ENCODE peak calls at places on chromosome 5, in four cellular contexts. G is breast epithelium, S is heart left ventricle, M is prostate gland. J is an unnamed sample. For H3K27me3, the result is how much of the 10 kb centered on the place peaks cover.

GRCh38 chr5:11588803-11589202 is 315.4 kb downstream of the CTNND2 start:
- DNase-seq in G (no peak), S (no peak), M (no peak), J (no peak)

GRCh38 chr5:170508036-170508435 is 4.2 kb downstream of the KCNIP1 start:
- DNase-seq in G (no peak), S (no peak), M (no peak), J (no peak)

GRCh38 chr5:103286622-103287021 is 28.1 kb downstream of the MACIR start:
- DNase-seq in G (no peak), S (no peak), M (no peak), J (no peak)

GRCh38 chr5:65880673-65881072 is 45.7 kb upstream of the ERBIN start:
- DNase-seq in G (no peak), S (no peak), M (no peak), J (no peak)

GRCh38 chr5:137372386-137373160 is 126.6 kb downstream of the SPOCK1 start:
- DNase-seq in G (no peak), S (no peak), M (no peak), J (no peak)

GRCh38 chr5:150238646-150239045 is 48.8 kb downstream of the SLC6A7 start:
- DNase-seq in G (no peak), S (no peak), M (no peak), J (no peak)

GRCh38 chr5:133032852-133033742 is 6.7 kb upstream of the ZCCHC10 start:
- DNase-seq in G (no peak), S (no peak), M (no peak), J (no peak)

GRCh38 chr5:93571111-93571977 is 9.7 kb downstream of the NR2F1-AS1 start:
- DNase-seq in G (no peak), S (no peak), M (no peak), J (no peak)

GRCh38 chr5:20105915-20106314 is 117.9 kb upstream of the CDH18 start:
- DNase-seq in G (no peak), S (no peak), M (no peak), J (no peak)

GRCh38 chr5:74477082-74477453 is 163.5 kb downstream of the ENC1 start:
- DNase-seq in G (no peak), S (no peak), M (no peak), J (no peak)

GRCh38 chr5:109921735-109922395 is 232.1 kb downstream of the MAN2A1 start:
- DNase-seq in G (no peak), S (peak), M (no peak), J (peak)

GRCh38 chr5:81971086-81971693 is 633 bp upstream of the ATG10 start:
- DNase-seq in G (no peak), S (no peak), M (no peak), J (no peak)

GRCh38 chr5:129322968-129323367 is 137.1 kb upstream of the ADAMTS19 start:
- DNase-seq in G (no peak), S (no peak), M (no peak), J (no peak)

GRCh38 chr5:7878381-7878873 is 9.5 kb downstream of the MTRR start:
- DNase-seq in G (no peak), S (no peak), M (no peak), J (no peak)

GRCh38 chr5:122478741-122479459 is 166.9 kb downstream of the SNCAIP start:
- DNase-seq in G (no peak), S (no peak), M (peak), J (no peak)

GRCh38 chr5:113281194-113281593 is 153.6 kb downstream of the TSSK1B start:
- DNase-seq in G (no peak), S (no peak), M (no peak), J (no peak)

GRCh38 chr5:37715361-37715760 is 124.5 kb downstream of the GDNF start:
- DNase-seq in G (no peak), S (no peak), M (no peak), J (no peak)

GRCh38 chr5:51829691-51830090 is 446.4 kb downstream of the ISL1 start:
- DNase-seq in G (no peak), S (no peak), M (no peak), J (no peak)

GRCh38 chr5:14593326-14594036 is 11.9 kb downstream of the OTULINL start:
- DNase-seq in G (no peak), S (no peak), M (no peak), J (no peak)

GRCh38 chr5:151093476-151093889 is 12.6 kb upstream of the TNIP1 start:
- DNase-seq in G (no peak), S (no peak), M (no peak), J (no peak)

GRCh38 chr5:153629496-153629895 is 139.0 kb downstream of the GRIA1 start:
- DNase-seq in G (no peak), S (no peak), M (no peak), J (no peak)

GRCh38 chr5:43602818-43603534 is at the start of gene NNT:
- DNase-seq in G (peak), S (peak), M (peak), J (peak)

GRCh38 chr5:2143646-2144386 is 261.1 kb upstream of the IRX4 start:
- DNase-seq in G (no peak), S (no peak), M (no peak), J (peak)

GRCh38 chr5:17838506-17838905 is 204.2 kb downstream of the TAF11L14 start:
- DNase-seq in G (no peak), S (no peak), M (no peak), J (no peak)

GRCh38 chr5:2913306-2913705 is 161.8 kb upstream of the IRX2 start:
- DNase-seq in G (no peak), S (no peak), M (no peak), J (peak)

GRCh38 chr5:159749146-159749545 is 167.1 kb upstream of the ADRA1B start:
- DNase-seq in G (no peak), S (no peak), M (no peak), J (no peak)

GRCh38 chr5:56763711-56764466 is 51.5 kb upstream of the MAP3K1 start:
- DNase-seq in G (peak), S (no peak), M (peak), J (peak)

GRCh38 chr5:76303917-76304316 is 99.2 kb upstream of the IQGAP2 start:
- DNase-seq in G (peak), S (no peak), M (no peak), J (no peak)

GRCh38 chr5:63743096-63743798 is 219.0 kb downstream of the HTR1A start:
- DNase-seq in G (no peak), S (no peak), M (no peak), J (no peak)

GRCh38 chr5:137629646-137630045 is 106.2 kb downstream of the KLHL3 start:
- DNase-seq in G (no peak), S (no peak), M (no peak), J (no peak)

GRCh38 chr5:76690704-76691469 is 25.0 kb upstream of the F2R start:
- DNase-seq in G (no peak), S (no peak), M (peak), J (no peak)

GRCh38 chr5:96692436-96692835 is 30.3 kb downstream of the CAST start:
- DNase-seq in G (no peak), S (no peak), M (no peak), J (no peak)

GRCh38 chr5:54703091-54703490 is 185.5 kb downstream of the SNX18 start:
- DNase-seq in G (peak), S (peak), M (no peak), J (no peak)

GRCh38 chr5:100872409-100873190 is 30.5 kb downstream of the ST8SIA4 start:
- DNase-seq in G (no peak), S (no peak), M (no peak), J (no peak)

GRCh38 chr5:135134686-135135381 is 100.8 kb upstream of the PITX1 start:
- DNase-seq in G (no peak), S (no peak), M (no peak), J (no peak)

GRCh38 chr5:141876628-141877477 is 1.4 kb downstream of the PCDH1 start:
- DNase-seq in G (peak), S (no peak), M (peak), J (peak)
- TF ChIP-seq POLR2A in G (no peak), S (no peak), M (peak), J (no peak)

GRCh38 chr5:79821-80220 is 12.1 kb upstream of the PLEKHG4B start:
- DNase-seq in G (no peak), S (no peak), M (no peak), J (no peak)
- H3K27me3 ChIP-seq in G (under half), S (under half), M (under half), J (under half)

DNA sequence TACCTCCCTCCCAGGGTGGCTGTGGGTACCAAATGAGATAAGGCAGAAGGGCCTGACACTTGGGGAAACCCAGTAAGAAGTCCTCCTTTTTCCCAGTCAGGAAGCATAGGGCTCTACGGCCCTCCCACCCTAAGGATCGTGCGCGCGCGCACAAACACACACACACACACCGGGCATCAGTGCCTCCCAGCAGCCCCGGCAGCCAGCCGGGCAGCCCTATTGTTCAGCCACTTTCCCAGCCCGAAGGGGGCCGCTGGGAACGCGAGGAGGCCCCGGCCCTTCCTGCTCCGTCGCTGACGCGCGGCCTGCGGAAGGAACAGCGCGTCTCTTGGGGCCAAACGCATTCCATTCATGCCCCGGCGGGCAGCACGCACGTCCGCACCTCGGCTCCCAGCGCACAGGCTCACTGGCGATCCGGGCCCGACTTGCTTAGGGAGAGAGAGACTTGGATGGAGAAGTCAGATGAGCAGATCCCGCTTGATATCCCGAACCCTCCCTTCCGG is 22.6 kb downstream of the DUSP1 start:
- DNase-seq in G (no peak), S (peak), M (no peak), J (peak)
- TF ChIP-seq POLR2A in G (no peak), S (no peak), M (no peak), J (no peak)

DNA sequence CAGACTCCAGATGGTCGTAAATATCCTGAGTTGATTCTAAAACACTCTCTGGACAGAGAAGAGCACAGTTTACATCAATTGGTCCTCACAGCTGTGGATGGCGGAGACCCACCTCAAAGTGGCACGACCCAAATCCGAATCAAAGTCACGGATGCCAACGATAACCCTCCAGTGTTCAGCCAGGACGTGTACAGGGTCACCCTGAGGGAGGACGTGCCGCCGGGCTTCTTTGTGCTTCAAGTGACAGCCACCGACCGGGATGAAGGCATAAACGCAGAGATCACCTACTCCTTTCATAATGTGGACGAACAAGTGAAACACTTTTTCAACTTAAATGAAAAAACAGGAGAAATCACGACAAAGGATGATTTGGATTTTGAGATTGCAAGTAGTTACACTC is 891 bp downstream of the PCDHGB2 start:
- DNase-seq in G (no peak), S (no peak), M (no peak), J (no peak)
- H3K27me3 ChIP-seq in G (under half), S (under half), M (under half), J (under half)

DNA sequence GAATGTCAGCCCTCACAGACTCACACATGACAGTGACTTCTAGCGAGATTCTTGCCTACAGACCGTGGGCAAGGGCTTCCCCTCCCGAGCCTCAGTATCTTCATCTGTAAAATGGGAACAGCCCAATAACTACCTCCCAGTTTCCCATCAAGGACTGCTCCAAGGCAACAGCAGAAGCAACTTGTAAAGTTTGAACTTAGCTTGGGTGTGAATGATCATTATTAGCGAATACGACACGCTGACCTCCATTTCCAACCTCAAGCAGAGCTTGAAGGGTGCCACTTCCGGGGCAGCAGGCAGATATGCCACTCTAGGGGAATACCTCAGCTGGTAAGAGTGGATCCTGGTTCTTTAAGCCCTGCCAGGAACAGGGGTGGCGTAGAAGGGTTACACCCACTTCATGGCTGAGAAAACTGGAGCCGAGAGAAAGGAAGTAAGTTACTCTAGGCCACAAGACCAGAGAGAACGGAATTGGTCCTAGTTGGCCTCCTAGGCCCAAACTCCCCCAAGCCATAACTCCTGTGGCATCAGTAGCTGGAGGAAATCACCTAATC is 2.0 kb downstream of the RNF44 start:
- DNase-seq in G (no peak), S (peak), M (peak), J (peak)
- TF ChIP-seq POLR2A in G (no peak), S (no peak), M (peak), J (peak)

GRCh38 chr5:22846686-22847085 is 6.5 kb downstream of the CDH12 start:
- DNase-seq in G (no peak), S (no peak), M (no peak), J (no peak)
- H3K27me3 ChIP-seq in G (under half), S (under half), M (under half), J (under half)

DNA sequence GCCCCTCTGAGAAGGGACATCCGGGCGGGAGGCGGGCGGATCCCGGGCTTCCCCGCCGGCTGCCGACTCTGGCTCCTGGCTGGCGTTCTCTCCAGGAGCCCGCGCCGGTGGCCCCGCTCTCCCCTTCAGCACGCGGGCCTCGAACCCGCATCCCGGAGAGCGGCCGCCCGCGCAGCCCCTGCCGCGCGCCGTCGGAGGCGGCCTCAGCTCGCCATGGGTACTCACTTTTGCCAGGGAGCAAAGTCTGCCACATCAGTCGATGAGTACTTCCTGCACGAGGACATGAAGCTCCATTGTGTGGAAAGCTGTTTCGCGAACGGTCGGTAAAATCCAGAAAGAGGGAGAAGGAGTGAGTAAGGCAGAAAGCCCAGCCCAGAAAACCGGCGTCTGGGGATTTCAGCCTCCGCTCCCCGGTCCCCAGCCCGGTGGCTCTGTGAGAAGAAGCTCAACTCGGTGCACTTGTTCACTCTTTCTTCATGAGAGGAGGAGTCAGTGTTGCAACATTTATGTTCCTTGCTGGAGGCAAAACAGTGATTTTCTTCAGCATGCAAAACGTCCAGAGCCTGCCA is at the start of gene PRLR:
- DNase-seq in G (peak), S (peak), M (peak), J (no peak)
- TF ChIP-seq POLR2A in G (peak), S (no peak), M (no peak), J (no peak)